ENCODE peak calls at places on chromosomes 2 and 18, in six cellular contexts. G, Z, A, O, F and R are unnamed samples.

GRCh38 chr2:188788621-188789020 is 185.6 kb upstream of the COL3A1 start:
- DNase-seq in G (peak; percentile 91), Z (no peak), A (peak; percentile 57), O (no peak), F (no peak), R (peak; percentile 55)

GRCh38 chr2:224151161-224151560 is 112.1 kb upstream of the SERPINE2 start:
- DNase-seq in G (no peak), Z (no peak), A (no peak), O (no peak), F (no peak), R (peak; percentile 63)

GRCh38 chr2:80001704-80002103 is 302.8 kb downstream of the LRRTM1 start:
- DNase-seq in G (no peak), Z (no peak), A (no peak), O (no peak), F (no peak), R (no peak)

GRCh38 chr2:132815522-132815921 is 145.5 kb upstream of the LYPD1 start:
- DNase-seq in G (no peak), Z (no peak), A (no peak), O (no peak), F (no peak), R (no peak)

GRCh38 chr2:53740170-53740569 is 27.4 kb upstream of the CHAC2 start:
- DNase-seq in G (peak; percentile 42), Z (peak; percentile 9), A (peak; percentile 1), O (no peak), F (no peak), R (peak; percentile 46)

GRCh38 chr2:164903214-164903613 is 52.1 kb downstream of the SLC38A11 start:
- DNase-seq in G (peak; percentile 69), Z (no peak), A (no peak), O (no peak), F (no peak), R (no peak)

GRCh38 chr18:23871410-23871809 is 143.1 kb upstream of the TTC39C start:
- DNase-seq in G (peak; percentile 47), Z (peak; percentile 31), A (no peak), O (no peak), F (no peak), R (peak; percentile 7)

GRCh38 chr2:157849591-157849990 is 26.5 kb downstream of the ACVR1 start:
- DNase-seq in G (peak; percentile 50), Z (no peak), A (no peak), O (no peak), F (no peak), R (peak; percentile 18)

GRCh38 chr2:108268001-108268400 is 20.7 kb upstream of the SULT1C2 start:
- DNase-seq in G (no peak), Z (no peak), A (no peak), O (no peak), F (no peak), R (peak; percentile 76)

GRCh38 chr2:74777161-74777900 is 56.6 kb upstream of the HK2 start:
- DNase-seq in G (no peak), Z (no peak), A (no peak), O (no peak), F (no peak), R (no peak)

GRCh38 chr2:24822049-24822706 is 29.0 kb downstream of the CENPO start:
- DNase-seq in G (no peak), Z (no peak), A (no peak), O (peak; percentile 56), F (no peak), R (no peak)

GRCh38 chr2:189179607-189179979 is at the start of gene COL5A2:
- DNase-seq in G (peak; percentile 90), Z (no peak), A (no peak), O (no peak), F (no peak), R (peak; percentile 86)

GRCh38 chr18:48574667-48575300 is 36.0 kb downstream of the CTIF start:
- DNase-seq in G (no peak), Z (no peak), A (no peak), O (no peak), F (no peak), R (no peak)

GRCh38 chr2:21317131-21317530 is 193.4 kb downstream of the TDRD15 start:
- DNase-seq in G (peak; percentile 3), Z (peak; percentile 55), A (peak; percentile 13), O (peak; percentile 61), F (peak; percentile 69), R (peak; percentile 52)

GRCh38 chr18:5611221-5611620 is 67.4 kb upstream of the EPB41L3 start:
- DNase-seq in G (no peak), Z (no peak), A (no peak), O (no peak), F (no peak), R (no peak)
- TF ChIP-seq MAX in G (no peak), Z (no peak), A (no peak), O (no peak), F (no peak), R (no peak)

GRCh38 chr18:27185025-27185763 is at the start of gene CHST9:
- DNase-seq in G (no peak), Z (peak; percentile 82), A (no peak), O (peak; percentile 72), F (peak; percentile 80), R (no peak)
- TF ChIP-seq MAX in G (no peak), Z (no peak), A (no peak), O (peak; percentile 56), F (peak; percentile 74), R (no peak)

DNA sequence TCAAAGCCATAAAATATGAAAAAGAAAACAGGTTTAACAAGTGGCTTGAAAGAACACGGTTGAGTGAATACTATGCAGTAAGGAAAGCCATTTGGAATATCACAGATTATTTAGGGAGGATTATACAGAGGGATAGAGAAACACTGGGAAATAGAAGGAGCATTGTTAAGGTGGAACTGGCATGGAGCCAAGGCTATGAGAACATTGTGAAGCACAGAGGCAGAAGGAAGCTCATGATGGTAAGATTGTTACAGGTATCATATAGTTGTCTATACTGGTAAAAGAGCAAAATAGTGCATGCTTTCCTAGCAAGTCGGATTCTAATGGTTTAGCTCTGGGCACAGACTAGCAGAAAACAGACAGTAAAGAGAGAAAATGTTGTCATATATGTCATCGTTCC is 87.0 kb downstream of the SS18 start:
- DNase-seq in G (peak; percentile 41), Z (no peak), A (no peak), O (no peak), F (no peak), R (no peak)
- TF ChIP-seq MAX in G (no peak), Z (no peak), A (no peak), O (no peak), F (no peak), R (no peak)

DNA sequence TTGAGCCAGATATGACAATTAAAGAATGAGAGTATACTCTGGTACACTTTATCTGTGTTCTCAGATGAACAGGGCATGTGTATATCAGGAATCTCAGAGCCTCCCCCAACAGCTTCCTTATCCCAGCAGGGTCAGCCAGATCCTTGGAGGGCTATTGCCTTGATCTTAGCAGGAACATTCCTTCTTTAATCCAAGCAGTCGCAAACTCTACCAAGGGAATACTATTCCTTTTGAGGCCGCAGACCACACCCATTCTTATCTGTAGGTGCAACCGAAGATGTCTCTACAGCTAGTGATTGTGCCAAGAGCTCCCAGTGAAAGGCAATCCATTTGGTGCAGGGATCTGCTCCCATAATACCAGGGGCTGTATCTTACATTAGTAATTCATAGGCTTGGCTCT is 118.3 kb upstream of the DOK6 start:
- DNase-seq in G (no peak), Z (no peak), A (no peak), O (no peak), F (no peak), R (no peak)
- TF ChIP-seq MAX in G (no peak), Z (no peak), A (no peak), O (no peak), F (no peak), R (no peak)

GRCh38 chr2:238006500-238006899 is 39.7 kb downstream of the UBE2F start:
- DNase-seq in G (no peak), Z (no peak), A (no peak), O (no peak), F (no peak), R (no peak)

GRCh38 chr2:238010572-238010971 is 43.8 kb downstream of the UBE2F start:
- DNase-seq in G (no peak), Z (no peak), A (no peak), O (no peak), F (no peak), R (no peak)

GRCh38 chr2:238005528-238005927 is 38.7 kb downstream of the UBE2F start:
- DNase-seq in G (no peak), Z (no peak), A (no peak), O (no peak), F (no peak), R (no peak)

GRCh38 chr2:238007924-238008323 is 41.1 kb downstream of the UBE2F start:
- DNase-seq in G (no peak), Z (no peak), A (no peak), O (no peak), F (no peak), R (no peak)

DNA sequence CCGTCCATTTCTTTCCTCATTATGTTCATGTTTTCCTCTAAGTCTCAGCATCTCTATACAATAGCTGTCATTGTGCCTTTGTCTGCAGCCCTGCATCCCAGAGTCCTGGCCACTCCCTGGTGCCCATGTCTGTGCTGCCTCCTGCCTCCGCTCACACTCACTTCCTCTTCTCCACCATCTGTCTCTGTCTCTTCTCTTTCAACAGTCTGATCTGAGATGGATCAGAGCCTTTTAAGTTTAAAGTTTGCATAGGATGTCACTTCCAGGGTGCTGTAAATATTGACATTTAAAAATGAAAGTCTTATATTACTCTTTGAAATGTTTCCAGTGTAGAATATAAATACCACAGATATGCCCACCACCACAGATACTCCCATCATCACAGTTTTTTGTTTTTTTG is 42.7 kb downstream of the UBE2F start:
- DNase-seq in G (no peak), Z (no peak), A (no peak), O (no peak), F (no peak), R (no peak)
- TF ChIP-seq MAX in G (no peak), Z (no peak), A (no peak), O (no peak), F (no peak), R (no peak)

DNA sequence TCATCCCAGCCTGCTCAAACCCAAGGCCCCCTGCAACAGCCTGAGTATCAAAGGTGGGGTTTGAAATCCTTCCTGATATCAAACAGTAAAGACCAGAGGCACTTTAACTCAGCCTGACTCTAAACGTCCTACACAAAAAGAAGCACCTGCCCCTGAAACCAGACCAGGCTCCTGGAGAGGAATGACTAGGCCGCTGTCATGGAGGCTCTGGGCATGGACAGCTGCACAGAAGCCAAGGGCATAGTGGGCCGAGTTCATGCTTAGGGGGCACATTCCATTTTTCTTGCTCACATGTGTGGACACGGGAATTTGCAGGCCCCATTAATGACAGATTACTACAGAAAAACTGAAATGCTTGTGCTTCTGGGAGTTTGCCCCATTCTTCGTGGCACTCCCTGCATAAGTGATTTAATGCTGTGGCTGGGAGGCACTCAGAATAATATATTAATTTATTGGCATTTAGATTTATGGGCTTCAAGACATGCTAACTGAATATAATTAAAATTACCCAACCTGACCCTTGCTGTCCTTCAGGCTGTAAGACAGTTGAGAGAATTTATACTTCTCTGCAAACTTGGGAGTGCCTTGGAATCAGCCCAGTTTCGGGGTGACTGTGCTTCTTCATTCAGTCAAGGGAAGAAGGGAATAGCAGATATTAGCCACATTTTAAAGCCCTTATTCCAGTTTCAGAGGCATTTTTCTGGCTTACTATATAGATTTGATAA is 105.5 kb downstream of the GYPC start:
- DNase-seq in G (no peak), Z (no peak), A (no peak), O (no peak), F (no peak), R (no peak)
- TF ChIP-seq MAX in G (no peak), Z (no peak), A (no peak), O (no peak), F (no peak), R (no peak)

GRCh38 chr2:130819915-130820861 is 16.5 kb upstream of the ARHGEF4 start:
- DNase-seq in G (no peak), Z (peak; percentile 81), A (no peak), O (peak; percentile 46), F (peak; percentile 72), R (no peak)
- TF ChIP-seq MAX in G (no peak), Z (no peak), A (no peak), O (no peak), F (peak; percentile 5), R (no peak)